ENCODE peak calls at places on chromosomes 7 and 10, in eight cellular contexts. G is transverse colon, C is H1, A is ovary, W is upper lobe of left lung, V is K562, Z is A549, U is sigmoid colon. S is an unnamed sample.

GRCh38 chr7:44142028-44142427 is 896 bp upstream of the MYL7 start:
- DNase-seq in U (peak; percentile 51), G (no peak), Z (no peak), C (no peak), W (peak; percentile 54), A (no peak), V (no peak), S (peak; percentile 46)

GRCh38 chr7:2437136-2437535 is 33.7 kb downstream of the CHST12 start:
- DNase-seq in Z (no peak), W (no peak), C (no peak), V (no peak), U (no peak), A (no peak), G (peak; percentile 42), S (no peak)

GRCh38 chr10:116610443-116611152 is 10.2 kb upstream of the PNLIPRP2 start:
- DNase-seq in C (no peak), Z (no peak), A (no peak), G (no peak), U (no peak), W (no peak), V (no peak), S (no peak)

GRCh38 chr10:18298256-18298655 is 158.0 kb downstream of the CACNB2 start:
- DNase-seq in A (no peak), G (no peak), V (no peak), U (no peak), Z (no peak), C (no peak), W (no peak), S (no peak)

GRCh38 chr10:102118867-102119266 is 1.3 kb downstream of the LDB1 start:
- DNase-seq in V (no peak), G (peak; percentile 57), U (peak; percentile 76), C (peak; percentile 57), Z (no peak), A (peak; percentile 60), W (no peak), S (no peak)

GRCh38 chr7:117086788-117087187 is 133.5 kb downstream of the ST7 start:
- DNase-seq in W (no peak), G (no peak), U (no peak), A (no peak), C (no peak), V (peak; percentile 67), Z (no peak), S (no peak)

GRCh38 chr7:151838861-151839381 is 38.0 kb downstream of the PRKAG2 start:
- DNase-seq in V (no peak), C (no peak), A (no peak), U (no peak), W (peak; percentile 87), Z (no peak), G (peak; percentile 35), S (no peak)

GRCh38 chr10:64071218-64071617 is 550.0 kb downstream of the REEP3 start:
- DNase-seq in A (no peak), W (no peak), Z (no peak), V (no peak), G (no peak), U (no peak), C (no peak), S (no peak)

GRCh38 chr10:115063702-115064479 is 29.3 kb upstream of the ATRNL1 start:
- DNase-seq in A (no peak), Z (no peak), U (no peak), W (no peak), G (no peak), C (no peak), V (no peak), S (no peak)

GRCh38 chr7:84675633-84676034 is 481.0 kb upstream of the SEMA3A start:
- DNase-seq in U (no peak), A (no peak), V (peak; percentile 36), W (no peak), Z (no peak), C (no peak), G (no peak), S (no peak)

GRCh38 chr7:135077642-135078041 is 70.2 kb upstream of the TMEM140 start:
- DNase-seq in V (no peak), Z (no peak), C (no peak), U (no peak), G (no peak), A (no peak), W (no peak), S (no peak)

GRCh38 chr10:67088035-67088434 is 162.2 kb downstream of the LRRTM3 start:
- DNase-seq in V (no peak), U (no peak), A (no peak), G (no peak), C (no peak), W (no peak), Z (no peak), S (no peak)
- TF ChIP-seq EP300 in V (no peak), U (no peak), A (no peak), G (no peak), C (no peak), W (no peak), Z (no peak), S (no peak)

DNA sequence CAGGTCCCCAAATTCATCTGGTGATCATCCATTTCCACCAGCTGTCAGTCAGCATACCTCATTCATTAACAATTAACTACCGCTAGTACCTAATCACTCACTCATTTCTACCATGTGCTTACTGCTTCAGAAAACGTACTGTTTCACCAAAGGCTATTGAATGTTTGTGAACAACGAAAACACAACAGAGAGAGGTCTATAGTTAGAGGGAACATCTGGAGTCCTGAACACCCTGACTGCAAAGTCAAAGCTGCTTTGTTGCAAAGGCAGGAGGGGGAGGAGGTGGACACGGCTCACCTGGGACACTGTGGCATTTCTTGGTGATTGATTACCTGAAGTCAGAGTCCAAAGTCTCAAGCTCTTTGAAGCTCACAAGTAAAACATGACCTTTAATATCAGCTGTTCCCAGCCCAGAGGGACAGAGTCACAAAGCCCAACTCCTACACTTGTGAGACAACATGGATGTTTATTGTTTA is 342.3 kb upstream of the ADARB2 start:
- DNase-seq in Z (no peak), G (no peak), W (no peak), C (no peak), U (no peak), V (no peak), A (no peak), S (no peak)
- H3K27ac ChIP-seq in Z (no peak overlapping the region), G (no peak overlapping the region), W (no peak overlapping the region), C (no peak overlapping the region), U (no peak overlapping the region), V (no peak overlapping the region), A (no peak overlapping the region), S (no peak overlapping the region)

GRCh38 chr10:129107525-129107924 is 359.5 kb upstream of the MGMT start:
- DNase-seq in W (no peak), U (no peak), Z (no peak), C (no peak), A (no peak), V (no peak), G (no peak), S (no peak)

GRCh38 chr10:129108994-129109393 is 358.0 kb upstream of the MGMT start:
- DNase-seq in Z (no peak), C (no peak), A (no peak), U (no peak), W (no peak), V (no peak), G (no peak), S (no peak)

GRCh38 chr10:129108378-129108777 is 358.7 kb upstream of the MGMT start:
- DNase-seq in Z (no peak), U (no peak), G (no peak), W (no peak), A (no peak), C (no peak), V (no peak), S (no peak)

GRCh38 chr10:129114588-129114987 is 352.5 kb upstream of the MGMT start:
- DNase-seq in W (no peak), C (no peak), U (no peak), V (peak; percentile 50), A (no peak), Z (no peak), G (no peak), S (no peak)

GRCh38 chr10:129110780-129111179 is 356.3 kb upstream of the MGMT start:
- DNase-seq in W (no peak), V (no peak), G (no peak), C (no peak), A (no peak), U (no peak), Z (no peak), S (no peak)
- TF ChIP-seq EP300 in W (no peak), V (no peak), G (no peak), C (no peak), A (no peak), U (no peak), Z (no peak), S (no peak)

DNA sequence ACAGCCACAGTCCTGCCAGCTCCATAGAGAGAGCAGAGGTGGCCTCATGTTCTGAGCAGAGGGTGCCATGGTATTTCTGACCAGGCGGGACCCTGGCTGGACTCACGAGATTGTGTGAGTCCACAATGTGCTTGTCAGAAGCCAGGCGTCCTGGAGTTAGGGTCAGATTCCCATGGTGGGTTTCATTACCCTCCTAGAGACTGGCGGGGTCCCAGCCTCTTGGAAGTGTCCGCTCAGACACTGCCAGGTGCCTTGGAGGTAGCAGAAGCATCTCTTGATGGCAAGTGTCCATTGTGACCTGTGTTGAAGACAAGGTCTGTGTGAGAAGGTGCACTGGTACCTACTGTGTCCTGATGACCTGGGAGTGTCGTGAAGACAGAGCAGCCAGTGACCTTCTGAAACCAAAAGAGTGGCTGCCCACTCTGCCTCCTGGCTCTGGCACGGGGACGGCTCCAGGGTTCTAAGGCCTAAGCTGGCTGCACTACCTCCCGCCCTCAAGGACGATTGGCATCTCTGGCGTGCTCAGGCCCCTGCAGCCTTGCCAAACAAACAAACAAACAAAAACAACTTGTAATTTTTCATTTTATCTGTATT is 56.8 kb downstream of the MGMT start:
- DNase-seq in U (no peak), G (no peak), Z (no peak), W (no peak), A (no peak), V (no peak), C (no peak), S (no peak)
- H3K27ac ChIP-seq in U (no peak overlapping the region), G (no peak overlapping the region), Z (no peak overlapping the region), W (no peak overlapping the region), A (no peak overlapping the region), V (no peak overlapping the region), C (no peak overlapping the region), S (no peak overlapping the region)

S was measured in suprapubic skin.